ENCODE peak calls at places on chromosomes 12 and 14, in eight cellular contexts. X is transverse colon, Q is ovary, B is adrenal gland, W is HCT116, R is NB4, G is IMR-90, V is sigmoid colon. S is an unnamed sample.

GRCh38 chr12:6792522-6793201 is 3.3 kb downstream of the CD4 start:
- DNase-seq in X (no peak), Q (no peak), B (peak), W (no peak), R (peak), G (peak), V (peak), S (peak)

GRCh38 chr12:31118831-31119530 is 45.3 kb downstream of the DDX11 start:
- DNase-seq in X (no peak), Q (peak), B (no peak), W (peak), R (peak), G (no peak), V (no peak), S (peak)

GRCh38 chr12:85874064-85874463 is at the start of gene NTS:
- DNase-seq in X (no peak), Q (no peak), B (no peak), W (no peak), R (peak), G (no peak), V (no peak), S (no peak)

GRCh38 chr14:97369901-97370300 is 572.7 kb downstream of the VRK1 start:
- DNase-seq in X (no peak), Q (no peak), B (no peak), W (no peak), R (no peak), G (no peak), V (no peak), S (no peak)

GRCh38 chr14:77883479-77884238 is 83.8 kb downstream of the ADCK1 start:
- DNase-seq in X (no peak), Q (no peak), B (no peak), W (no peak), R (peak), G (no peak), V (no peak), S (no peak)

GRCh38 chr12:129540249-129540648 is 363.6 kb downstream of the TMEM132D start:
- DNase-seq in X (no peak), Q (no peak), B (no peak), W (no peak), R (no peak), G (no peak), V (no peak), S (no peak)

GRCh38 chr12:100566887-100567637 is 6.4 kb upstream of the GAS2L3 start:
- DNase-seq in X (no peak), Q (no peak), B (peak), W (no peak), R (peak), G (peak), V (no peak), S (no peak)

GRCh38 chr12:51980051-51980808 is 26.5 kb upstream of the TAMALIN start:
- DNase-seq in X (peak), Q (peak), B (peak), W (no peak), R (peak), G (peak), V (peak), S (peak)

GRCh38 chr14:69666112-69666511 is 54.7 kb downstream of the SUSD6 start:
- DNase-seq in X (no peak), Q (no peak), B (no peak), W (no peak), R (no peak), G (no peak), V (no peak), S (no peak)

GRCh38 chr14:64419003-64419402 is 30.9 kb downstream of the MTHFD1 start:
- DNase-seq in X (no peak), Q (no peak), B (no peak), W (no peak), R (no peak), G (no peak), V (no peak), S (no peak)

GRCh38 chr14:51185180-51185579 is 54.9 kb upstream of the TMX1 start:
- DNase-seq in X (no peak), Q (no peak), B (no peak), W (no peak), R (peak), G (no peak), V (no peak), S (no peak)

GRCh38 chr14:61523751-61524150 is 171.6 kb upstream of the HIF1A start:
- DNase-seq in X (no peak), Q (no peak), B (no peak), W (no peak), R (no peak), G (no peak), V (no peak), S (no peak)

GRCh38 chr12:76026643-76027063 is 4.9 kb downstream of the PHLDA1 start:
- DNase-seq in X (no peak), Q (no peak), B (peak), W (no peak), R (no peak), G (peak), V (no peak), S (no peak)

GRCh38 chr12:120121766-120122293 is 5.3 kb upstream of the RAB35 start:
- DNase-seq in X (no peak), Q (no peak), B (no peak), W (no peak), R (no peak), G (peak), V (no peak), S (no peak)

GRCh38 chr12:59396519-59396918 is 199.3 kb upstream of the SLC16A7 start:
- DNase-seq in X (peak), Q (no peak), B (no peak), W (no peak), R (no peak), G (no peak), V (no peak), S (no peak)

GRCh38 chr12:68425998-68426397 is 93.8 kb upstream of the MDM1 start:
- DNase-seq in X (no peak), Q (no peak), B (no peak), W (no peak), R (no peak), G (peak), V (no peak), S (no peak)

GRCh38 chr14:99039316-99040041 is 232.5 kb downstream of the BCL11B start:
- DNase-seq in X (no peak), Q (no peak), B (no peak), W (no peak), R (no peak), G (no peak), V (no peak), S (no peak)

GRCh38 chr12:45671254-45671653 is 58.3 kb upstream of the ARID2 start:
- DNase-seq in X (no peak), Q (no peak), B (no peak), W (no peak), R (no peak), G (peak), V (no peak), S (no peak)

GRCh38 chr14:71395151-71395604 is 487.9 kb downstream of the PCNX1 start:
- DNase-seq in X (no peak), Q (no peak), B (no peak), W (no peak), R (no peak), G (no peak), V (no peak), S (no peak)

GRCh38 chr14:95098984-95099599 is 58.2 kb downstream of the DICER1 start:
- DNase-seq in X (peak), Q (peak), B (peak), W (peak), R (peak), G (peak), V (peak), S (no peak)

GRCh38 chr12:40315375-40315774 is 90.6 kb downstream of the LRRK2 start:
- DNase-seq in X (no peak), Q (no peak), B (no peak), W (no peak), R (no peak), G (no peak), V (no peak), S (no peak)

GRCh38 chr12:129848921-129849320 is 54.9 kb downstream of the TMEM132D start:
- DNase-seq in X (no peak), Q (no peak), B (no peak), W (no peak), R (no peak), G (no peak), V (no peak), S (no peak)

GRCh38 chr12:54941659-54942058 is 42.9 kb downstream of the TESPA1 start:
- DNase-seq in X (no peak), Q (no peak), B (no peak), W (no peak), R (no peak), G (no peak), V (no peak), S (no peak)

GRCh38 chr12:92061061-92061460 is 84.6 kb downstream of the BTG1 start:
- DNase-seq in X (no peak), Q (no peak), B (no peak), W (no peak), R (peak), G (no peak), V (no peak), S (no peak)

GRCh38 chr12:131151558-131152345 is 198.0 kb downstream of the ADGRD1 start:
- DNase-seq in X (no peak), Q (no peak), B (no peak), W (no peak), R (no peak), G (no peak), V (peak), S (no peak)
- TF ChIP-seq POLR2A in X (no peak), Q (no peak), B (no peak), W (no peak), R (no peak), G (no peak), V (no peak), S (no peak)

GRCh38 chr14:93116676-93117200 is 1.0 kb upstream of the ITPK1 start:
- DNase-seq in X (no peak), Q (no peak), B (peak), W (no peak), R (no peak), G (no peak), V (peak), S (peak)
- H3K4me3 ChIP-seq in X (peak), Q (peak), B (no peak), W (peak), R (peak), G (peak), V (peak), S (no peak)

GRCh38 chr12:3034067-3034750 is 43.0 kb upstream of the TSPAN9 start:
- DNase-seq in X (peak), Q (peak), B (peak), W (peak), R (peak), G (peak), V (peak), S (no peak)
- TF ChIP-seq CTCF in X (peak), Q (peak), B (peak), W (peak), R (peak), G (peak), V (peak), S (peak)

GRCh38 chr14:35292051-35292769 is at the start of gene PSMA6:
- DNase-seq in X (peak), Q (peak), B (peak), W (peak), R (peak), G (peak), V (peak), S (peak)
- TF ChIP-seq POLR2A in X (peak), Q (peak), B (peak), W (peak), R (peak), G (peak), V (peak), S (no peak)

DNA sequence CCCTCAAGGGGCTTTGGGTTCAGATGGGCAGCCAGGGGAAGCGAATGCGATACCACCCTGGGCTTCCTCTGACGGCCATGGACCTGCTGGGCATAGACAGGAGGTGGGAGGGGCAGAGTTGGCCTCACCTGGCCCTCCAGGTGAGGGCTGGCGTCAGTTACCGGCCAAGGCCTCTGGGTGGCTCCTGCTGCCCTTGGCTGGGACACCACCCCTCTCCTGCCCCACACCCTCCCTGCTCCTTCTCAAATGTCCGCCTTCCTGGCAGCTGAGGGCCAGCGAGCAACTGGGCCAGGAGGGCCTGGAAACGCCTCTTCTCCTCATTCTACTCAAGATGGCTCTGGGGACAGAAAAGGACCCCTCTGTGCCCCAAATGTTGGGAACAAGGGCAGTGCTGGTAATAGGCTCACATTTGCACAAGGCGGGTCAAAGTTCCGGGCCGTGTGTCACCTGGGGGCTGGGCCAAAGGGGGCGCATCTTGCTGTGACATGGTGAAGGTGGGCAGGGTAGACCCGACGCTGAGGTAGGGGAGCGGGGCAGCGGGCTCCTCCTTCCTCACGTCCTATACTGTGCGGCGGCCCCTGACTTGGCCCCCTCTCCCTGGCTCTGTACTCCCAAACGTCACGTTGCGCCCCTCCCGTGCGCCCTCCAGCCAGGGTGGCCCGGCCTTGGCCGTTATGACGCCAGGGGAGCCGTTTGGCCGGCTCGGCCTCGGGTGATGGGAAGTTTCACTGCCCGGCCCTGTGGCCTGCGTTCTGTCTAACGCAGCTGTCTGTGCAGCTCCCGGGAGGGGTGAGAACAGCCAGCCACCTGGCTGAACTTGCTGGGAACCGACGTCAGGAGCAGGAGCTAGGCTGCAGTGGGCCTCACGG is 18.1 kb upstream of the DLK1 start:
- DNase-seq in X (peak), Q (peak), B (peak), W (peak), R (no peak), G (peak), V (peak), S (no peak)
- H3K4me3 ChIP-seq in X (peak), Q (no peak), B (no peak), W (no peak), R (no peak), G (no peak), V (peak), S (no peak)